ENCODE peak calls at places on chromosomes 1 and 21, in five cellular contexts. E, Q, P, B and O are unnamed samples. For H3K36me3, the result is how much of the 10 kb centered on the place peaks cover.

GRCh38 chr1:82226198-82226505 is 425.4 kb downstream of the ADGRL2 start:
- DNase-seq in E (no peak), Q (no peak), P (no peak), B (no peak), O (no peak)

GRCh38 chr1:110187139-110187890 is 22.8 kb upstream of the KCNC4 start:
- DNase-seq in E (peak), Q (peak), P (no peak), B (no peak), O (peak)

GRCh38 chr1:173210716-173211231 is 3.6 kb upstream of the TNFSF4 start:
- DNase-seq in E (no peak), Q (no peak), P (no peak), B (no peak), O (no peak)

GRCh38 chr1:186813420-186813819 is 15.3 kb upstream of the PLA2G4A start:
- DNase-seq in E (no peak), Q (no peak), P (no peak), B (no peak), O (no peak)

GRCh38 chr1:2975466-2976179 is 45.6 kb upstream of the ACTRT2 start:
- DNase-seq in E (no peak), Q (no peak), P (no peak), B (no peak), O (no peak)

GRCh38 chr1:230426246-230427101 is at the start of gene PGBD5:
- DNase-seq in E (peak), Q (peak), P (peak), B (peak), O (peak)

GRCh38 chr1:175000697-175001187 is 995 bp downstream of the CACYBP start:
- DNase-seq in E (no peak), Q (no peak), P (no peak), B (no peak), O (no peak)

GRCh38 chr1:36034692-36035091 is 49.2 kb upstream of the TEKT2 start:
- DNase-seq in E (peak), Q (peak), P (no peak), B (no peak), O (no peak)

GRCh38 chr1:235972316-235973090 is 92.4 kb downstream of the NID1 start:
- DNase-seq in E (peak), Q (peak), P (no peak), B (no peak), O (no peak)

GRCh38 chr1:53378932-53379661 is 51.2 kb upstream of the LRP8 start:
- DNase-seq in E (no peak), Q (no peak), P (no peak), B (peak), O (peak)

GRCh38 chr1:234676103-234676594 is 66.2 kb upstream of the IRF2BP2 start:
- DNase-seq in E (peak), Q (peak), P (peak), B (peak), O (peak)

GRCh38 chr1:21573971-21574458 is 64.8 kb downstream of the ALPL start:
- DNase-seq in E (peak), Q (peak), P (peak), B (peak), O (no peak)

GRCh38 chr1:169874229-169874628 is 19.5 kb downstream of the SCYL3 start:
- DNase-seq in E (no peak), Q (peak), P (no peak), B (no peak), O (no peak)

GRCh38 chr21:34280389-34280795 is 83.4 kb upstream of the KCNE2 start:
- DNase-seq in E (no peak), Q (no peak), P (no peak), B (peak), O (no peak)

GRCh38 chr1:206136241-206136640 is 19.1 kb upstream of the AVPR1B start:
- DNase-seq in E (no peak), Q (no peak), P (no peak), B (no peak), O (no peak)

GRCh38 chr1:215793210-215793609 is 226.1 kb downstream of the KCTD3 start:
- DNase-seq in E (peak), Q (peak), P (no peak), B (no peak), O (no peak)

GRCh38 chr21:41965447-41966340 is 11.9 kb upstream of the C2CD2 start:
- DNase-seq in E (no peak), Q (no peak), P (no peak), B (no peak), O (no peak)

GRCh38 chr1:240508201-240508600 is 103.8 kb downstream of the GREM2 start:
- DNase-seq in E (no peak), Q (no peak), P (no peak), B (no peak), O (no peak)

GRCh38 chr1:47575855-47576757 is 138.3 kb downstream of the FOXD2 start:
- DNase-seq in E (peak), Q (no peak), P (no peak), B (no peak), O (peak)

GRCh38 chr1:93016171-93016570 is 54.9 kb upstream of the DIPK1A start:
- DNase-seq in E (no peak), Q (peak), P (no peak), B (no peak), O (no peak)

DNA sequence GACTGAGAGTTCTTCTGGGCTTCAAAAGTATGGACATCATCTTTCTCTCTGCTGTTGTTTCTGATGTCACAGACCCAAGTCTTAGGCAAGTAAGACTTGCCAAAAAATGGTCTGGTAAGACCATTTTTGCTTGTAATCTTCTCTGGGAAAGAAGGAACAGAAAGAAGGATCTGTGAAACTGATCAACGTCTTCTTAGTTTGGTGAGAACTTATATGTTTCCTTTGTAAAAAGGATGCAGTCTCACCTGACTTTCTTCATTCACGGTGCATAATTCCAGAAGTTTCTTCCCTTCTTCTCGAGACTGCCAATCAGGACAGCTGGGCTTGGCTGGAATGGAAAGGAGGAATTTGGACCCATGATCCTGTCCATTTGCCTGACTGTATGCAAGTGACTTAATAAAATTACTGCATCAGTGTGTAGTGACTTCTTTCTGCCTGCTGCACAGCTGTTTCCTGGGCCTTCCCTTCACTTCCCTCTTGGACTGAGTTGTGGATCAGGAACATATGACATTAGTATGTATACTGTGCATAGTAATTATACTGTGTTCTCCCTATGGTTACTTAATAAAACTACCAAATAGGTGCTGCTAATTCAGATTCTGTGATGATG is 7.5 kb upstream of the DENND1B start:
- DNase-seq in E (no peak), Q (no peak), P (no peak), B (no peak), O (peak)
- TF ChIP-seq CTCF in E (no peak), Q (no peak), P (no peak), B (no peak), O (no peak)

GRCh38 chr1:37866491-37866890 is 7.1 kb upstream of the MTF1 start:
- DNase-seq in E (no peak), Q (no peak), P (no peak), B (no peak), O (no peak)
- H3K36me3 ChIP-seq in E (under half), Q (under half), P (under half), B (under half), O (half or more)

GRCh38 chr1:68057564-68057963 is 7.1 kb upstream of the DIRAS3 start:
- DNase-seq in E (no peak), Q (no peak), P (no peak), B (no peak), O (no peak)
- TF ChIP-seq CTCF in E (peak), Q (no peak), P (no peak), B (no peak), O (no peak)

GRCh38 chr1:228283043-228283371 is 75.2 kb downstream of the OBSCN start:
- DNase-seq in E (no peak), Q (no peak), P (peak), B (peak), O (no peak)

GRCh38 chr1:228282329-228283042 is 74.6 kb downstream of the OBSCN start:
- DNase-seq in E (no peak), Q (peak), P (no peak), B (peak), O (no peak)

GRCh38 chr1:228280106-228280901 is 72.5 kb downstream of the OBSCN start:
- DNase-seq in E (no peak), Q (no peak), P (no peak), B (peak), O (no peak)

GRCh38 chr1:228280961-228281591 is 73.2 kb downstream of the OBSCN start:
- DNase-seq in E (no peak), Q (no peak), P (no peak), B (peak), O (no peak)

GRCh38 chr1:228281631-228282328 is 73.9 kb downstream of the OBSCN start:
- DNase-seq in E (no peak), Q (no peak), P (peak), B (peak), O (no peak)
- H3K36me3 ChIP-seq in E (under half), Q (under half), P (under half), B (under half), O (under half)

DNA sequence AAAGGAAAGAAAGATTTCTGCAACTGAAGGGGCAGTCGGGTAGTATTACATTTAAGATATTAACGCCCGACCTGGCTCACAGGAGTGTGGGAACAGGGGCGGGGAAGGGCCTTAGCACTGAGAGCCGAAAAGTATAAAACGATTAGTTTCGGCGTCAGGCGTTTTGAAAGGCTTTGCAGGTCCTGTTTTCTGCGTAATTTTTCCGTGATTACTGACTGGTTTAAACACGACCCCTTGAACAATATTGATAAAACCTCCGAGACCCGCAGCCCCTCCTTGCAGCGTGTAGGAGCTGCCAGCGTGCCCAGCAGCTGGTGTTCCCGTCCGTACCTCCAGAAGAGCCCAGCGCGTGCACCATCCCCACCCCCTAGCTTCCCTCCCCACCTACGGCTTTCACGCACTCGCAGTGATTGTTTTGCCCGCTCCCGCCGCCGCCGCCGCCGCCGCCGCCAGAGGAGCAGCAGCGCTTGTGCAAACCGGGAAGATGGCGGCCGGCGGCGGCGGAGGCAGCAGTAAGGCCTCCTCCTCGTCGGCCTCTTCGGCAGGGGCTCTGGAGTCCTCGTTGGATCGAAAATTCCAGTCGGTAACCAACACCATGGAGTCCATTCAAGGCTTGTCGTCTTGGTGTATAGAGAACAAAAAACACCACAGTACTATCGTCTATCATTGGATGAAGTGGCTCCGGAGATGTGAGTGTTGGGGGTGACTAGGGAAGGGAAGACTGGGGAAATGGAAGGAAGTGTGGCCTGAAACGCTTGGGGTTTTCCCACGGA is 470 bp downstream of the RPRD2 start:
- DNase-seq in E (peak), Q (peak), P (peak), B (peak), O (peak)
- TF ChIP-seq CTCF in E (no peak), Q (no peak), P (no peak), B (peak), O (peak)

GRCh38 chr1:43415901-43416300 is 26.2 kb downstream of the SZT2 start:
- DNase-seq in E (no peak), Q (no peak), P (no peak), B (no peak), O (no peak)

GRCh38 chr1:43414634-43415223 is 25.0 kb downstream of the SZT2 start:
- DNase-seq in E (peak), Q (peak), P (peak), B (no peak), O (no peak)

GRCh38 chr1:43405876-43406234 is 16.2 kb downstream of the SZT2 start:
- DNase-seq in E (no peak), Q (no peak), P (no peak), B (no peak), O (no peak)

GRCh38 chr1:43405219-43405875 is 15.6 kb downstream of the SZT2 start:
- DNase-seq in E (no peak), Q (no peak), P (no peak), B (no peak), O (no peak)

DNA sequence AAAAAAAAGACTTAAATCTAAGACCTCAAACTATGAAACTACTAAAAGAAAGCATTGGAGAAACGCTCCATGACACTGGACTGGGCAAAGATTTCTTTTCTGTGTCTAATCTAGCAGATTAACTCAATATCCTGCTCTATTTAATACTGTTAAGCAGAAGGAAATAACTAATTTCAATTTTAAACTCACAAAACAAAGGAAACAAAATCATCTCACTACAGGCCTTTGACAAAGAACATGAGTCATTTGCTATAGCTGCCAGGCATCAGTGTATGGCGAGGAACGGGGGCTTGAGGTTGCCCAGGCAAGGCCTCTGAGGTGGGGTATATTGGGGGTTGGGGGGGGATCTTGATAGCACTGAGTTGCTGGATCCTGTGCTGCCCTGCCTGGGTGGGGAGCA is 20.9 kb downstream of the SZT2 start:
- DNase-seq in E (no peak), Q (no peak), P (no peak), B (no peak), O (no peak)
- H3K36me3 ChIP-seq in E (under half), Q (under half), P (under half), B (under half), O (half or more)